ENCODE peak calls at places on chromosomes 6 and 20, in four cellular contexts. I, K, Z and B are unnamed samples.

GRCh38 chr6:19557191-19557590 is 280.0 kb upstream of the ID4 start:
- DNase-seq in I (no peak), K (no peak), Z (no peak), B (no peak)

GRCh38 chr6:22904413-22904812 is 335.0 kb downstream of the HDGFL1 start:
- DNase-seq in I (no peak), K (no peak), Z (no peak), B (no peak)

GRCh38 chr20:63941282-63942060 is 14.7 kb downstream of the UCKL1 start:
- DNase-seq in I (no peak), K (peak), Z (peak), B (no peak)

GRCh38 chr20:11935754-11936551 is 18.3 kb downstream of the BTBD3 start:
- DNase-seq in I (no peak), K (no peak), Z (no peak), B (no peak)

GRCh38 chr6:53107091-53107490 is 41.5 kb downstream of the GCM1 start:
- DNase-seq in I (no peak), K (no peak), Z (no peak), B (no peak)

GRCh38 chr6:135066397-135066796 is 11.8 kb upstream of the HBS1L start:
- DNase-seq in I (no peak), K (no peak), Z (no peak), B (no peak)

GRCh38 chr20:17530153-17530552 is 1.0 kb downstream of the BFSP1 start:
- DNase-seq in I (no peak), K (no peak), Z (no peak), B (peak)

GRCh38 chr6:40710626-40711354 is 123.6 kb upstream of the LRFN2 start:
- DNase-seq in I (no peak), K (no peak), Z (no peak), B (no peak)

GRCh38 chr20:59145926-59146800 is 17.5 kb upstream of the ZNF831 start:
- DNase-seq in I (no peak), K (no peak), Z (no peak), B (peak)

GRCh38 chr6:113464959-113465358 is 392.2 kb upstream of the MARCKS start:
- DNase-seq in I (no peak), K (no peak), Z (no peak), B (no peak)

GRCh38 chr20:47870475-47870874 is 85.2 kb upstream of the SULF2 start:
- DNase-seq in I (no peak), K (no peak), Z (no peak), B (no peak)

GRCh38 chr6:14754636-14755513 is 491.0 kb upstream of the JARID2 start:
- DNase-seq in I (no peak), K (no peak), Z (no peak), B (no peak)

GRCh38 chr6:13378669-13379590 is 50.6 kb upstream of the TBC1D7 start:
- DNase-seq in I (no peak), K (no peak), Z (no peak), B (peak)

GRCh38 chr6:161882196-161882595 is 608.3 kb upstream of the AGPAT4 start:
- DNase-seq in I (no peak), K (no peak), Z (no peak), B (peak)

GRCh38 chr6:108117427-108118358 is 43.2 kb upstream of the OSTM1 start:
- DNase-seq in I (no peak), K (peak), Z (peak), B (peak)

GRCh38 chr6:167031082-167031709 is 32.0 kb downstream of the CEP43 start:
- DNase-seq in I (no peak), K (no peak), Z (no peak), B (no peak)

GRCh38 chr6:36610576-36611336 is 16.6 kb downstream of the SRSF3 start:
- DNase-seq in I (no peak), K (no peak), Z (no peak), B (no peak)

GRCh38 chr6:146381486-146381885 is 162.1 kb upstream of the RAB32 start:
- DNase-seq in I (no peak), K (no peak), Z (no peak), B (no peak)

GRCh38 chr6:25963426-25964123 is 973 bp downstream of the TRIM38 start:
- DNase-seq in I (no peak), K (no peak), Z (no peak), B (peak)

GRCh38 chr6:122454673-122455072 is 16.9 kb downstream of the SERINC1 start:
- DNase-seq in I (no peak), K (no peak), Z (no peak), B (no peak)

GRCh38 chr6:166490671-166491500 is 95.6 kb downstream of the RAMACL start:
- DNase-seq in I (no peak), K (no peak), Z (no peak), B (peak)

GRCh38 chr6:41518118-41518517 is 28.1 kb upstream of the FOXP4 start:
- DNase-seq in I (no peak), K (peak), Z (no peak), B (no peak)

GRCh38 chr6:168916576-168917207 is 337.0 kb downstream of the THBS2 start:
- DNase-seq in I (no peak), K (no peak), Z (no peak), B (no peak)

GRCh38 chr20:12217382-12217781 is 299.7 kb downstream of the BTBD3 start:
- DNase-seq in I (no peak), K (no peak), Z (no peak), B (no peak)

GRCh38 chr20:25274481-25274880 is 26.6 kb downstream of the PYGB start:
- DNase-seq in I (no peak), K (peak), Z (peak), B (no peak)

GRCh38 chr20:50655325-50655880 is 35.9 kb downstream of the RIPOR3 start:
- DNase-seq in I (no peak), K (no peak), Z (peak), B (no peak)

GRCh38 chr6:3895303-3895635 is 46.1 kb downstream of the FAM50B start:
- DNase-seq in I (no peak), K (no peak), Z (no peak), B (peak)

GRCh38 chr6:125944434-125944816 is 12.1 kb upstream of the HINT3 start:
- DNase-seq in I (no peak), K (peak), Z (peak), B (peak)

GRCh38 chr6:41452763-41453162 is 93.4 kb upstream of the FOXP4 start:
- DNase-seq in I (no peak), K (no peak), Z (no peak), B (no peak)

GRCh38 chr20:51360451-51361230 is 181.9 kb downstream of the NFATC2 start:
- DNase-seq in I (no peak), K (no peak), Z (no peak), B (no peak)

GRCh38 chr20:62470003-62470402 is 5.8 kb downstream of the GATA5 start:
- DNase-seq in I (no peak), K (no peak), Z (no peak), B (peak)

GRCh38 chr6:73802366-73802765 is 106.4 kb downstream of the CD109 start:
- DNase-seq in I (no peak), K (no peak), Z (no peak), B (no peak)

GRCh38 chr6:112802154-112802553 is 455.0 kb downstream of the RFPL4B start:
- DNase-seq in I (no peak), K (no peak), Z (no peak), B (no peak)

GRCh38 chr6:87341899-87342298 is 2.7 kb upstream of the C6orf163 start:
- DNase-seq in I (no peak), K (no peak), Z (no peak), B (no peak)